ENCODE peak calls at places on chromosomes 11 and 22, in seven cellular contexts. One of them, this sample, is unnamed. For H3K4me1, the result is how much of the 10 kb centered on the place peaks cover.

GRCh38 chr11:120950880-120951279 is 73.0 kb upstream of the TBCEL start:
- DNase-seq in H1: no peak
- DNase-seq in vagina: no peak
- DNase-seq in stomach: no peak
- DNase-seq in breast epithelium: no peak
- DNase-seq in prostate gland: no peak
- DNase-seq in transverse colon: no peak
- DNase-seq in this sample: no peak

GRCh38 chr11:64356498-64357411 is 2.2 kb upstream of the RPS6KA4 start:
- DNase-seq in prostate gland: no peak
- DNase-seq in stomach: peak
- DNase-seq in breast epithelium: no peak
- DNase-seq in vagina: no peak
- DNase-seq in transverse colon: no peak
- DNase-seq in H1: no peak
- DNase-seq in this sample: no peak

GRCh38 chr22:31825513-31825912 is 71.7 kb downstream of the DEPDC5 start:
- DNase-seq in transverse colon: no peak
- DNase-seq in vagina: no peak
- DNase-seq in breast epithelium: no peak
- DNase-seq in prostate gland: no peak
- DNase-seq in stomach: no peak
- DNase-seq in H1: no peak
- DNase-seq in this sample: no peak

GRCh38 chr22:32661296-32661695 is 140.2 kb upstream of the TIMP3 start:
- DNase-seq in breast epithelium: no peak
- DNase-seq in stomach: no peak
- DNase-seq in prostate gland: no peak
- DNase-seq in H1: peak
- DNase-seq in transverse colon: peak
- DNase-seq in vagina: no peak
- DNase-seq in this sample: no peak

GRCh38 chr11:1948389-1948788 is 1.3 kb downstream of the MRPL23 start:
- DNase-seq in H1: no peak
- DNase-seq in breast epithelium: peak
- DNase-seq in prostate gland: no peak
- DNase-seq in transverse colon: no peak
- DNase-seq in vagina: no peak
- DNase-seq in stomach: no peak
- DNase-seq in this sample: peak

GRCh38 chr22:29477919-29478318 is 2.1 kb upstream of the NEFH start:
- DNase-seq in vagina: no peak
- DNase-seq in prostate gland: no peak
- DNase-seq in breast epithelium: no peak
- DNase-seq in stomach: no peak
- DNase-seq in transverse colon: no peak
- DNase-seq in H1: no peak
- DNase-seq in this sample: no peak

GRCh38 chr11:47001666-47002285 is 65.2 kb downstream of the CSTPP1 start:
- DNase-seq in vagina: no peak
- DNase-seq in H1: no peak
- DNase-seq in stomach: no peak
- DNase-seq in breast epithelium: no peak
- DNase-seq in prostate gland: no peak
- DNase-seq in transverse colon: no peak
- DNase-seq in this sample: no peak

GRCh38 chr22:23269441-23270211 is 89.3 kb downstream of the BCR start:
- DNase-seq in breast epithelium: no peak
- DNase-seq in H1: no peak
- DNase-seq in prostate gland: no peak
- DNase-seq in vagina: no peak
- DNase-seq in stomach: no peak
- DNase-seq in transverse colon: no peak
- DNase-seq in this sample: peak

GRCh38 chr11:3092603-3093141 is 35.4 kb upstream of the CARS1 start:
- DNase-seq in transverse colon: no peak
- DNase-seq in vagina: peak
- DNase-seq in stomach: peak
- DNase-seq in H1: no peak
- DNase-seq in prostate gland: no peak
- DNase-seq in breast epithelium: no peak
- DNase-seq in this sample: no peak

GRCh38 chr11:116576523-116576922 is 196.3 kb downstream of the BUD13 start:
- DNase-seq in H1: no peak
- DNase-seq in transverse colon: no peak
- DNase-seq in prostate gland: no peak
- DNase-seq in vagina: no peak
- DNase-seq in stomach: no peak
- DNase-seq in breast epithelium: no peak
- DNase-seq in this sample: no peak

GRCh38 chr11:96215094-96215782 is 127.8 kb downstream of the MAML2 start:
- DNase-seq in H1: no peak
- DNase-seq in transverse colon: peak
- DNase-seq in stomach: no peak
- DNase-seq in vagina: no peak
- DNase-seq in prostate gland: no peak
- DNase-seq in breast epithelium: no peak
- DNase-seq in this sample: peak

DNA sequence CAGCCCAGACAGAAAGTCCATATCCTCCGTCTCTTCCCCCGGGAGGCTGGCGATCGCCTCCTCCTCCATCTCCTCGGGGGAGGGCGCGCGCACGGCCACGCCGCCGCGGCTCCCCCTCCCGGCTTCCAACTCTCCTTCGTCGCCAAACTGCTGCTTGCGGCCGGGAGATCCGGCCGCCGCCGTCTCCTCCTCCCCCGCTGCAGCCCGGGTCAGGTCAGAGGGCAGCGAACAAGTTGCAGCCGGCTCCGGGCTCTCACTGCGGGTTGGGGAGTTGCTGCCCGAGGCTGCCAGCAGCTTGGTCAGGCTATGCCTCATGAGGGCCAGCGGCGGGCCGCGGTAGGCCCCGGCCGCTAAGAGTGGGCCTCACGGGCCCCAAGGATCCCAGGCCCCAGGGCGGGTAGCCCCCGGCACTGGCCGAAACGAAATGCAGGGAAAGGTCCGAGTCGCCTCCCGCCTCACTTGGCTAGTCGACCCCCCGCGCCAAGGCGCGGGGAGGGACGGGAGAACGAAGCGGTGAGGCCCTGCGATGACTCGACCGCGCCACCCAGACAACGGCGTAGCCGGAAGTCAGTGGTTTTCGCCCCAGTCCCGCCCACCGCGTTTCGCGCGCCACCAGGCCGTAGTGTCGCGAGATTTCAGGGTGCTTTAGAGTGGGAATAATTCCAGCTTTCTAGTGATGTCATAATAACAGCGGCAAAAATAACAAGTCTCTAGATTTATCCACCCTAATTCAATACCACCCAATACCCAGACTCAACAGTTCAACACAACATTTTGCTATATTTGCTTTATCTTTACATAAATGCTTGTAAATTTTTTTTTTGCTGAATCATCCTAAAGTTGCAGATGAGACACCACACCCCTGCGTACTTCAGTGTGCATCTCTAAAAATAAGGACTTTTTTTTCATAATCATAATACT is at the start of gene CREBZF:
- DNase-seq in prostate gland: peak
- DNase-seq in transverse colon: peak
- DNase-seq in vagina: no peak
- DNase-seq in breast epithelium: peak
- DNase-seq in stomach: peak
- DNase-seq in H1: peak
- DNase-seq in this sample: peak
- H3K4me3 ChIP-seq in prostate gland: peak
- H3K4me3 ChIP-seq in transverse colon: peak
- H3K4me3 ChIP-seq in vagina: peak
- H3K4me3 ChIP-seq in breast epithelium: peak
- H3K4me3 ChIP-seq in stomach: peak
- H3K4me3 ChIP-seq in H1: peak
- H3K4me3 ChIP-seq in this sample: peak

DNA sequence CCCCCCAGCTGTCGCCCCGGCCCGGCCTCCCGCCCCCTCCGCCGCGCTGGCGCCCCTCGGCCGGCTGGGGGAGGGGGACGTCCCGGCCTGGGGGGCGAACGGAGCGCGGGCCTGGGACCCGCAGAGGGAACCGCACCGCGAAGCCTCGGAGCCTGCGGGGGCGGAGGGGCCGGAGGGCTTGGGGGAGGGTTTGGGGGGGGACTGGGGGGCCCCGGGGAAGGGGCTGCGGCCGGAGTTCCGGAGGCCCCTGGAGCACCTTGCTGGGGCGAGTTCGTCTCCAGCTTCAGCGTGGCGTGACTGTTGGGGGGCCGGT is 248 bp upstream of the SCT start:
- DNase-seq in stomach: no peak
- DNase-seq in vagina: no peak
- DNase-seq in transverse colon: no peak
- DNase-seq in prostate gland: no peak
- DNase-seq in breast epithelium: no peak
- DNase-seq in H1: no peak
- DNase-seq in this sample: no peak
- TF ChIP-seq POLR2AphosphoS5 in stomach: no peak
- TF ChIP-seq POLR2AphosphoS5 in vagina: no peak
- TF ChIP-seq POLR2AphosphoS5 in transverse colon: no peak
- TF ChIP-seq POLR2AphosphoS5 in prostate gland: no peak
- TF ChIP-seq POLR2AphosphoS5 in breast epithelium: no peak
- TF ChIP-seq POLR2AphosphoS5 in H1: no peak
- TF ChIP-seq POLR2AphosphoS5 in this sample: no peak

GRCh38 chr11:72750556-72751292 is 1.5 kb downstream of the ARAP1 start:
- DNase-seq in H1: no peak
- DNase-seq in transverse colon: peak
- DNase-seq in prostate gland: no peak
- DNase-seq in breast epithelium: no peak
- DNase-seq in vagina: no peak
- DNase-seq in stomach: no peak
- DNase-seq in this sample: peak
- H3K4me1 ChIP-seq in H1: under half
- H3K4me1 ChIP-seq in transverse colon: under half
- H3K4me1 ChIP-seq in prostate gland: under half
- H3K4me1 ChIP-seq in breast epithelium: under half
- H3K4me1 ChIP-seq in vagina: under half
- H3K4me1 ChIP-seq in stomach: under half
- H3K4me1 ChIP-seq in this sample: half or more

DNA sequence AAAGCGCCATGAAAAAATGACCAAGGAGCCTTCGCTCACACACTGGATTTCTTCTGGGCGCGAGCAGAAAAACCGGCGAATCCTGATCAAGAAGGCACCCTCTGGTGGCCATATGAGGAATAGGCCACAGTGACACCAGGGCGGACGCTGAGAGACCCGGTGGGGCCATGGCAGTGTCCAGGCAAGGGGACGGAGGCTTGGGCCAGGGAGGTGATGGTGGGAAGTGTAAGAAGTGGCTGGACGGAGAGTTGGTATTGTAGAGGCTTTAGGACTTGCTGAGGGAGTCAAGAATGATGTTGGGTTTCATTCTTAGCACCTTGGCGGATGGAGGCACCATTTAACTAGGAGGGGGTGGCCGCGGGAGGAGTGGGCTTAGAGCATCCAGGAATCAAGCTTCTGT is 16.9 kb upstream of the RAC2 start:
- DNase-seq in H1: no peak
- DNase-seq in prostate gland: peak
- DNase-seq in transverse colon: peak
- DNase-seq in breast epithelium: no peak
- DNase-seq in stomach: peak
- DNase-seq in vagina: no peak
- DNase-seq in this sample: peak
- H3K4me3 ChIP-seq in H1: no peak
- H3K4me3 ChIP-seq in prostate gland: no peak
- H3K4me3 ChIP-seq in transverse colon: no peak
- H3K4me3 ChIP-seq in breast epithelium: no peak
- H3K4me3 ChIP-seq in stomach: no peak
- H3K4me3 ChIP-seq in vagina: no peak
- H3K4me3 ChIP-seq in this sample: no peak

GRCh38 chr22:50523458-50523805 is 2.0 kb downstream of the SCO2 start:
- DNase-seq in breast epithelium: no peak
- DNase-seq in prostate gland: no peak
- DNase-seq in H1: no peak
- DNase-seq in transverse colon: no peak
- DNase-seq in stomach: no peak
- DNase-seq in vagina: no peak
- DNase-seq in this sample: no peak

GRCh38 chr22:50523806-50524663 is 1.4 kb downstream of the SCO2 start:
- DNase-seq in prostate gland: no peak
- DNase-seq in vagina: no peak
- DNase-seq in H1: no peak
- DNase-seq in breast epithelium: no peak
- DNase-seq in transverse colon: peak
- DNase-seq in stomach: no peak
- DNase-seq in this sample: no peak

GRCh38 chr22:50522208-50522805 is 3.1 kb downstream of the SCO2 start:
- DNase-seq in H1: no peak
- DNase-seq in stomach: no peak
- DNase-seq in vagina: no peak
- DNase-seq in breast epithelium: no peak
- DNase-seq in transverse colon: no peak
- DNase-seq in prostate gland: no peak
- DNase-seq in this sample: no peak

GRCh38 chr22:50521710-50522109 is 3.7 kb downstream of the SCO2 start:
- DNase-seq in H1: no peak
- DNase-seq in vagina: no peak
- DNase-seq in prostate gland: no peak
- DNase-seq in transverse colon: no peak
- DNase-seq in breast epithelium: no peak
- DNase-seq in stomach: no peak
- DNase-seq in this sample: no peak

GRCh38 chr22:50522806-50523438 is 2.5 kb downstream of the SCO2 start:
- DNase-seq in prostate gland: no peak
- DNase-seq in transverse colon: no peak
- DNase-seq in vagina: no peak
- DNase-seq in stomach: no peak
- DNase-seq in H1: no peak
- DNase-seq in breast epithelium: no peak
- DNase-seq in this sample: no peak
- TF ChIP-seq POLR2AphosphoS5 in prostate gland: no peak
- TF ChIP-seq POLR2AphosphoS5 in transverse colon: no peak
- TF ChIP-seq POLR2AphosphoS5 in vagina: no peak
- TF ChIP-seq POLR2AphosphoS5 in stomach: no peak
- TF ChIP-seq POLR2AphosphoS5 in H1: no peak
- TF ChIP-seq POLR2AphosphoS5 in breast epithelium: no peak
- TF ChIP-seq POLR2AphosphoS5 in this sample: no peak

DNA sequence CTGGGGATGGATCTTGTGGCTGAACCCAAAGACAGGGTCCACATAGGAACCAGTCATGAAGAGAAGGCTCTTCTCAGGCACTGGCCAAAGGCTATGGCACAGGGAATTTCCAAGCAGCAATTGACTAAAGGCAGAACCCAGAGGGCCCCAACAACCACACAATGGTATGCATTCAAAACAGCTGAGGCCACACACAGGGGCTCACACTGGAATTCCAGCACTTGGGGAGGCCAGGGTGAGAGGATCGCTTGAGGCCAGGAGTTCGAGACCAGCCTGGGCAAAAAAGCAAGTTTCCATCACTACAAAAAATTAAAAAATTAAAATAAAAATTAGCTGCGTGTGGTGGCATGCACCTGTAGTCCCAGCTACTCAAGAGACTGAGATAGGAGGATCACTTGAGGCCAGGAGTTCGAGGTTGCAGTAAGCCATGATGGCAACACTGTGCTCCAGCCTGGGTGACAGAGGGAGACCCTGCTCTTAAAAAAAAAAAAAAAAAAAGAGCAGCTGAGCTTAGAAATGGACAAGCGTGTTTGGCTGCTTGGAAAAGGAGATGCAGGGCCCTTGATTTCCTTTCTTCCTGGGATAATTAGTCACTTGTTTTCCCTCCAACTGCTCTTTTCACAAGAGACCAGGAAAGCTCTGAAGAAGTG is 44.6 kb downstream of the MYH9 start:
- DNase-seq in prostate gland: no peak
- DNase-seq in stomach: no peak
- DNase-seq in transverse colon: no peak
- DNase-seq in H1: no peak
- DNase-seq in breast epithelium: no peak
- DNase-seq in vagina: no peak
- DNase-seq in this sample: no peak
- H3K4me1 ChIP-seq in prostate gland: under half
- H3K4me1 ChIP-seq in stomach: half or more
- H3K4me1 ChIP-seq in transverse colon: under half
- H3K4me1 ChIP-seq in H1: under half
- H3K4me1 ChIP-seq in breast epithelium: under half
- H3K4me1 ChIP-seq in vagina: half or more
- H3K4me1 ChIP-seq in this sample: half or more

This sample was measured in spleen.